ENCODE peak calls at places on chromosome X, in four cellular contexts. One of them, this sample, is unnamed.

GRCh38 chrX:79719568-79720231 is 294.9 kb upstream of the TBX22 start:
- DNase-seq in AG10803: no peak
- DNase-seq in OCI-LY7: no peak
- DNase-seq in fibroblast of mammary gland: no peak
- DNase-seq in this sample: no peak

GRCh38 chrX:12965390-12965940 is 9.4 kb upstream of the TMSB4X start:
- DNase-seq in OCI-LY7: no peak
- DNase-seq in AG10803: no peak
- DNase-seq in fibroblast of mammary gland: no peak
- DNase-seq in this sample: no peak

GRCh38 chrX:18755651-18756050 is 48.2 kb downstream of the PPEF1 start:
- DNase-seq in fibroblast of mammary gland: no peak
- DNase-seq in AG10803: no peak
- DNase-seq in OCI-LY7: no peak
- DNase-seq in this sample: no peak

GRCh38 chrX:147828719-147829118 is 83.0 kb upstream of the FMR1 start:
- DNase-seq in OCI-LY7: no peak
- DNase-seq in fibroblast of mammary gland: no peak
- DNase-seq in AG10803: no peak
- DNase-seq in this sample: no peak

GRCh38 chrX:13667940-13668339 is 15.0 kb downstream of the TCEANC start:
- DNase-seq in fibroblast of mammary gland: no peak
- DNase-seq in AG10803: no peak
- DNase-seq in OCI-LY7: no peak
- DNase-seq in this sample: no peak

GRCh38 chrX:107654778-107655761 is 26.8 kb downstream of the PRPS1 start:
- DNase-seq in OCI-LY7: peak
- DNase-seq in fibroblast of mammary gland: peak
- DNase-seq in AG10803: peak
- DNase-seq in this sample: peak

GRCh38 chrX:38880460-38880859 is 79.2 kb downstream of the MID1IP1 start:
- DNase-seq in OCI-LY7: peak
- DNase-seq in fibroblast of mammary gland: peak
- DNase-seq in AG10803: peak
- DNase-seq in this sample: no peak

GRCh38 chrX:103363046-103363445 is 6.7 kb downstream of the TCEAL9 start:
- DNase-seq in fibroblast of mammary gland: no peak
- DNase-seq in AG10803: no peak
- DNase-seq in OCI-LY7: no peak
- DNase-seq in this sample: no peak

GRCh38 chrX:7921750-7922149 is 5.5 kb downstream of the PNPLA4 start:
- DNase-seq in AG10803: no peak
- DNase-seq in fibroblast of mammary gland: no peak
- DNase-seq in OCI-LY7: no peak
- DNase-seq in this sample: no peak

GRCh38 chrX:6460893-6461490 is 73.9 kb downstream of the VCX3A start:
- DNase-seq in OCI-LY7: no peak
- DNase-seq in AG10803: no peak
- DNase-seq in fibroblast of mammary gland: no peak
- DNase-seq in this sample: no peak

GRCh38 chrX:31580726-31581125 is 508.9 kb upstream of the FTHL17 start:
- DNase-seq in fibroblast of mammary gland: peak
- DNase-seq in AG10803: peak
- DNase-seq in OCI-LY7: no peak
- DNase-seq in this sample: no peak

GRCh38 chrX:119981286-119982070 is 37.9 kb upstream of the NKAP start:
- DNase-seq in AG10803: peak
- DNase-seq in OCI-LY7: peak
- DNase-seq in fibroblast of mammary gland: peak
- DNase-seq in this sample: no peak

GRCh38 chrX:154321624-154322023 is 26.0 kb downstream of the TKTL1 start:
- DNase-seq in AG10803: no peak
- DNase-seq in fibroblast of mammary gland: no peak
- DNase-seq in OCI-LY7: peak
- DNase-seq in this sample: no peak

GRCh38 chrX:421646-422325 is 35.1 kb upstream of the PPP2R3B start:
- DNase-seq in fibroblast of mammary gland: no peak
- DNase-seq in OCI-LY7: no peak
- DNase-seq in AG10803: no peak
- DNase-seq in this sample: no peak

GRCh38 chrX:148380107-148380506 is 120.3 kb upstream of the AFF2 start:
- DNase-seq in AG10803: no peak
- DNase-seq in fibroblast of mammary gland: no peak
- DNase-seq in OCI-LY7: peak
- DNase-seq in this sample: no peak

GRCh38 chrX:50988649-50989048 is 78.1 kb downstream of the BMP15 start:
- DNase-seq in AG10803: peak
- DNase-seq in OCI-LY7: peak
- DNase-seq in fibroblast of mammary gland: peak
- DNase-seq in this sample: no peak

GRCh38 chrX:41779058-41779564 is 55.1 kb downstream of the GPR82 start:
- DNase-seq in fibroblast of mammary gland: peak
- DNase-seq in AG10803: peak
- DNase-seq in OCI-LY7: no peak
- DNase-seq in this sample: no peak

GRCh38 chrX:5595570-5595969 is 633.1 kb downstream of the NLGN4X start:
- DNase-seq in AG10803: no peak
- DNase-seq in fibroblast of mammary gland: no peak
- DNase-seq in OCI-LY7: no peak
- DNase-seq in this sample: no peak

GRCh38 chrX:148380614-148381561 is 119.5 kb upstream of the AFF2 start:
- DNase-seq in fibroblast of mammary gland: no peak
- DNase-seq in AG10803: peak
- DNase-seq in OCI-LY7: peak
- DNase-seq in this sample: peak

GRCh38 chrX:71909956-71910355 is 689 bp upstream of the NHSL2 start:
- DNase-seq in fibroblast of mammary gland: peak
- DNase-seq in AG10803: peak
- DNase-seq in OCI-LY7: no peak
- DNase-seq in this sample: no peak

GRCh38 chrX:135395064-135395463 is 26.7 kb upstream of the SMIM10L2A start:
- DNase-seq in OCI-LY7: no peak
- DNase-seq in fibroblast of mammary gland: no peak
- DNase-seq in AG10803: no peak
- DNase-seq in this sample: no peak

GRCh38 chrX:17375361-17375630 is 296 bp downstream of the NHS start:
- DNase-seq in OCI-LY7: no peak
- DNase-seq in AG10803: no peak
- DNase-seq in fibroblast of mammary gland: no peak
- DNase-seq in this sample: no peak

GRCh38 chrX:103376118-103376978 is at the start of gene BEX3:
- DNase-seq in AG10803: peak
- DNase-seq in OCI-LY7: no peak
- DNase-seq in fibroblast of mammary gland: peak
- DNase-seq in this sample: peak

GRCh38 chrX:154600962-154601374 is 16.0 kb downstream of the CTAG1A start:
- DNase-seq in fibroblast of mammary gland: no peak
- DNase-seq in AG10803: peak
- DNase-seq in OCI-LY7: no peak
- DNase-seq in this sample: no peak

GRCh38 chrX:290476-291166 is 9.4 kb downstream of the PLCXD1 start:
- DNase-seq in AG10803: no peak
- DNase-seq in OCI-LY7: no peak
- DNase-seq in fibroblast of mammary gland: no peak
- DNase-seq in this sample: no peak

GRCh38 chrX:115013705-115014104 is 3.7 kb downstream of the IL13RA2 start:
- DNase-seq in fibroblast of mammary gland: peak
- DNase-seq in AG10803: peak
- DNase-seq in OCI-LY7: no peak
- DNase-seq in this sample: no peak

GRCh38 chrX:50677789-50678188 is 136.2 kb downstream of the SHROOM4 start:
- DNase-seq in fibroblast of mammary gland: no peak
- DNase-seq in OCI-LY7: no peak
- DNase-seq in AG10803: no peak
- DNase-seq in this sample: no peak

GRCh38 chrX:52574416-52575275 is 57.8 kb upstream of the XAGE1B start:
- DNase-seq in AG10803: peak
- DNase-seq in OCI-LY7: peak
- DNase-seq in fibroblast of mammary gland: peak
- DNase-seq in this sample: no peak

GRCh38 chrX:76971393-76972376 is 475.5 kb upstream of the FGF16 start:
- DNase-seq in OCI-LY7: no peak
- DNase-seq in fibroblast of mammary gland: no peak
- DNase-seq in AG10803: no peak
- DNase-seq in this sample: no peak

GRCh38 chrX:124388562-124388961 is 42.2 kb downstream of the SH2D1A start:
- DNase-seq in fibroblast of mammary gland: peak
- DNase-seq in AG10803: peak
- DNase-seq in OCI-LY7: peak
- DNase-seq in this sample: no peak

GRCh38 chrX:102835504-102836146 is 101.4 kb upstream of the RAB40AL start:
- DNase-seq in AG10803: peak
- DNase-seq in fibroblast of mammary gland: peak
- DNase-seq in OCI-LY7: peak
- DNase-seq in this sample: no peak

GRCh38 chrX:8636442-8636841 is 95.5 kb downstream of the ANOS1 start:
- DNase-seq in fibroblast of mammary gland: no peak
- DNase-seq in AG10803: no peak
- DNase-seq in OCI-LY7: no peak
- DNase-seq in this sample: no peak

GRCh38 chrX:38335382-38335781 is 8.1 kb upstream of the RPGR start:
- DNase-seq in OCI-LY7: no peak
- DNase-seq in AG10803: no peak
- DNase-seq in fibroblast of mammary gland: no peak
- DNase-seq in this sample: no peak

GRCh38 chrX:47579537-47579936 is 2.7 kb upstream of the TIMP1 start:
- DNase-seq in OCI-LY7: no peak
- DNase-seq in fibroblast of mammary gland: peak
- DNase-seq in AG10803: peak
- DNase-seq in this sample: no peak

DNA sequence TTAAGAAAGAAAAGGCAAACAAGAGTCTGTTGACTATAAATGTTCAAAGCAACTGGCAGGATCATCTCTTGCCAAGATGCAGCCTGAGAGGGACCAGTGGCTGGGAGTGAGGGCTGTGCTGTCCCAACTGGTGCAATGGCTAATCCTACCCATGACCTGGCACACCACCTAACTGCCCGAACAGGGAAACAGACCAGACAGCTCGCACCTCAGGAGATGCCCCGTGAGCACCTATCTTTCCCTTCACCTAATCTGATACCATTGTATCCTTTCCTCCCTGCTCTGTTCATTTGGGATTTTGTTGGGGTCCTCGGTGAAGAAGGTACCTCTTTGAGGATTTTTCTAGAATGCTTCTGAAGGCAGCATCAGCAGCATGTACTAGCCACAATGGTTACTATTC is 206.5 kb upstream of the MAMLD1 start:
- DNase-seq in AG10803: no peak
- DNase-seq in fibroblast of mammary gland: no peak
- DNase-seq in OCI-LY7: no peak
- DNase-seq in this sample: no peak
- TF ChIP-seq CTCF in AG10803: no peak
- TF ChIP-seq CTCF in fibroblast of mammary gland: no peak
- TF ChIP-seq CTCF in OCI-LY7: no peak
- TF ChIP-seq CTCF in this sample: no peak

GRCh38 chrX:19804168-19804567 is 83.2 kb downstream of the SH3KBP1 start:
- DNase-seq in AG10803: no peak
- DNase-seq in fibroblast of mammary gland: no peak
- DNase-seq in OCI-LY7: no peak
- DNase-seq in this sample: no peak

GRCh38 chrX:19805054-19805690 is 82.2 kb downstream of the SH3KBP1 start:
- DNase-seq in OCI-LY7: peak
- DNase-seq in fibroblast of mammary gland: peak
- DNase-seq in AG10803: peak
- DNase-seq in this sample: no peak

GRCh38 chrX:19810370-19810769 is 77.0 kb downstream of the SH3KBP1 start:
- DNase-seq in fibroblast of mammary gland: no peak
- DNase-seq in AG10803: peak
- DNase-seq in OCI-LY7: no peak
- DNase-seq in this sample: no peak

GRCh38 chrX:19810809-19811208 is 76.6 kb downstream of the SH3KBP1 start:
- DNase-seq in fibroblast of mammary gland: peak
- DNase-seq in AG10803: peak
- DNase-seq in OCI-LY7: no peak
- DNase-seq in this sample: no peak

DNA sequence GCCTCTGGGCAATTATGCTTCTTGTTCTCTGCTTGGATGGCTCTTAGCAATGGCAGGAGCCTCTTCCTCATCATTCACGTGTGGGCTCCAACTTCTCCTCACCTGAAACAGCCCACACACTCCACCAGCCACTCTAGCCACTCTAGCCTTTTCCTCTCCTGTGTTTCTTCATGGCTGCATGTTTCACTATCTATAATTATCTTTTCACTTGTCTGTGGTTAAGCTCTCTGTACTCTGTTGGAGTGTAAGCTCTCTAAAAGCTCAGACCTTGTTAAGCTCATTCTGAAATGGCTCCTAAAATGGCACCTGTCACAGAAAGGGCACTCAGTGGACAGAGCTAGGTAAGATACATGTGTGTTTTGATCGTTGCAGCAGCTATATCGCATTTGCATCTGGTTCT is 80.0 kb downstream of the SH3KBP1 start:
- DNase-seq in fibroblast of mammary gland: no peak
- DNase-seq in OCI-LY7: no peak
- DNase-seq in AG10803: no peak
- DNase-seq in this sample: peak
- H3K4me3 ChIP-seq in fibroblast of mammary gland: no peak
- H3K4me3 ChIP-seq in OCI-LY7: peak
- H3K4me3 ChIP-seq in AG10803: no peak
- H3K4me3 ChIP-seq in this sample: peak

GRCh38 chrX:93591398-93591797 is 82.0 kb downstream of the NAP1L3 start:
- DNase-seq in AG10803: no peak
- DNase-seq in fibroblast of mammary gland: no peak
- DNase-seq in OCI-LY7: no peak
- DNase-seq in this sample: no peak
- TF ChIP-seq CTCF in AG10803: no peak
- TF ChIP-seq CTCF in fibroblast of mammary gland: no peak
- TF ChIP-seq CTCF in OCI-LY7: no peak
- TF ChIP-seq CTCF in this sample: no peak

GRCh38 chrX:10174810-10175209 is 18.0 kb downstream of the CLCN4 start:
- DNase-seq in OCI-LY7: no peak
- DNase-seq in AG10803: peak
- DNase-seq in fibroblast of mammary gland: no peak
- DNase-seq in this sample: no peak

GRCh38 chrX:10172867-10173266 is 16.1 kb downstream of the CLCN4 start:
- DNase-seq in OCI-LY7: no peak
- DNase-seq in fibroblast of mammary gland: no peak
- DNase-seq in AG10803: peak
- DNase-seq in this sample: no peak

GRCh38 chrX:10174051-10174450 is 17.3 kb downstream of the CLCN4 start:
- DNase-seq in fibroblast of mammary gland: no peak
- DNase-seq in OCI-LY7: no peak
- DNase-seq in AG10803: no peak
- DNase-seq in this sample: no peak

GRCh38 chrX:10175317-10175871 is 18.6 kb downstream of the CLCN4 start:
- DNase-seq in OCI-LY7: no peak
- DNase-seq in fibroblast of mammary gland: peak
- DNase-seq in AG10803: peak
- DNase-seq in this sample: no peak

GRCh38 chrX:10173331-10173900 is 16.6 kb downstream of the CLCN4 start:
- DNase-seq in fibroblast of mammary gland: peak
- DNase-seq in OCI-LY7: no peak
- DNase-seq in AG10803: peak
- DNase-seq in this sample: no peak
- H3K4me3 ChIP-seq in fibroblast of mammary gland: peak
- H3K4me3 ChIP-seq in OCI-LY7: no peak
- H3K4me3 ChIP-seq in AG10803: no peak
- H3K4me3 ChIP-seq in this sample: no peak

This sample was measured in GM06990.